ENCODE peak calls at places on chromosomes 4 and X, in six cellular contexts. O, G, E, D, U and L are unnamed samples.

GRCh38 chrX:151801980-151802379 is 67.4 kb downstream of the CNGA2 start:
- DNase-seq in O (no peak), U (no peak), E (no peak), D (peak; percentile 15), G (no peak), L (no peak)

GRCh38 chr4:88582493-88582892 is 9.8 kb upstream of the HERC3 start:
- DNase-seq in D (no peak), G (no peak), E (no peak), U (no peak), O (no peak), L (no peak)

GRCh38 chrX:12949205-12949926 is 25.5 kb upstream of the TMSB4X start:
- DNase-seq in O (no peak), E (no peak), D (no peak), U (peak; percentile 47), G (no peak), L (no peak)

GRCh38 chrX:46653482-46653881 is 79.9 kb downstream of the CHST7 start:
- DNase-seq in D (peak; percentile 52), U (no peak), O (no peak), G (no peak), E (peak; percentile 20), L (no peak)

GRCh38 chr4:141459020-141459419 is 177.4 kb upstream of the IL15 start:
- DNase-seq in O (no peak), U (no peak), D (no peak), G (no peak), E (no peak), L (no peak)

GRCh38 chr4:137116144-137116543 is 416.1 kb downstream of the PCDH18 start:
- DNase-seq in D (peak; percentile 1), E (no peak), U (no peak), G (no peak), O (no peak), L (no peak)

GRCh38 chr4:106334732-106335131 is 18.4 kb downstream of the AIMP1 start:
- DNase-seq in E (no peak), D (no peak), O (no peak), U (no peak), G (no peak), L (no peak)

GRCh38 chr4:14092741-14093140 is 465.2 kb upstream of the BOD1L1 start:
- DNase-seq in G (no peak), E (no peak), U (no peak), D (no peak), O (no peak), L (no peak)

GRCh38 chr4:120658772-120659171 is 263.8 kb downstream of the PRDM5 start:
- DNase-seq in G (no peak), O (no peak), D (no peak), E (no peak), U (no peak), L (no peak)

GRCh38 chr4:151226004-151226932 is 50.7 kb upstream of the PRSS48 start:
- DNase-seq in D (peak; percentile 22), G (no peak), O (no peak), E (no peak), U (peak; percentile 85), L (no peak)

GRCh38 chr4:37976513-37976912 is 16.3 kb downstream of the PTTG2 start:
- DNase-seq in O (no peak), G (no peak), E (no peak), U (no peak), D (no peak), L (no peak)

GRCh38 chrX:140346711-140347110 is 158.2 kb downstream of the SOX3 start:
- DNase-seq in D (peak; percentile 42), G (no peak), U (no peak), E (no peak), O (no peak), L (no peak)

GRCh38 chrX:71919436-71919835 is 8.8 kb downstream of the NHSL2 start:
- DNase-seq in D (no peak), O (no peak), U (no peak), E (no peak), G (no peak), L (no peak)